ENCODE peak calls at places on chromosomes 7 and 10, in seven cellular contexts. One of them, this sample, is unnamed.

GRCh38 chr10:98301664-98302319 is 33.8 kb upstream of the LOXL4 start:
- DNase-seq in GM23248: no peak
- DNase-seq in lung: no peak
- DNase-seq in ELR: no peak
- DNase-seq in fibroblast of the conjunctiva: no peak
- DNase-seq in AML-193: no peak
- DNase-seq in GM04503: no peak
- DNase-seq in this sample: no peak

GRCh38 chr7:29684787-29685650 is 121.3 kb upstream of the WIPF3 start:
- DNase-seq in GM23248: peak
- DNase-seq in lung: peak
- DNase-seq in ELR: peak
- DNase-seq in fibroblast of the conjunctiva: peak
- DNase-seq in AML-193: no peak
- DNase-seq in GM04503: no peak
- DNase-seq in this sample: peak

GRCh38 chr7:116554436-116554835 is 29.6 kb downstream of the CAV1 start:
- DNase-seq in GM23248: no peak
- DNase-seq in lung: no peak
- DNase-seq in ELR: no peak
- DNase-seq in fibroblast of the conjunctiva: no peak
- DNase-seq in AML-193: no peak
- DNase-seq in GM04503: no peak
- DNase-seq in this sample: no peak

GRCh38 chr7:95875519-95875918 is 103.2 kb downstream of the DYNC1I1 start:
- DNase-seq in GM23248: no peak
- DNase-seq in lung: no peak
- DNase-seq in ELR: no peak
- DNase-seq in fibroblast of the conjunctiva: no peak
- DNase-seq in AML-193: no peak
- DNase-seq in GM04503: no peak
- DNase-seq in this sample: no peak

GRCh38 chr10:72173635-72174296 is 42.0 kb upstream of the ANAPC16 start:
- DNase-seq in GM23248: peak
- DNase-seq in lung: no peak
- DNase-seq in ELR: peak
- DNase-seq in fibroblast of the conjunctiva: no peak
- DNase-seq in AML-193: no peak
- DNase-seq in GM04503: peak
- DNase-seq in this sample: no peak

GRCh38 chr7:44279731-44280505 is 45.5 kb downstream of the CAMK2B start:
- DNase-seq in GM23248: no peak
- DNase-seq in lung: no peak
- DNase-seq in ELR: no peak
- DNase-seq in fibroblast of the conjunctiva: no peak
- DNase-seq in AML-193: no peak
- DNase-seq in GM04503: no peak
- DNase-seq in this sample: peak

GRCh38 chr10:121823993-121824463 is 103.8 kb downstream of the ATE1 start:
- DNase-seq in GM23248: peak
- DNase-seq in lung: no peak
- DNase-seq in ELR: peak
- DNase-seq in fibroblast of the conjunctiva: peak
- DNase-seq in AML-193: peak
- DNase-seq in GM04503: no peak
- DNase-seq in this sample: no peak

GRCh38 chr10:80896959-80897358 is 359.3 kb downstream of the SH2D4B start:
- DNase-seq in GM23248: no peak
- DNase-seq in lung: no peak
- DNase-seq in ELR: no peak
- DNase-seq in fibroblast of the conjunctiva: no peak
- DNase-seq in AML-193: no peak
- DNase-seq in GM04503: no peak
- DNase-seq in this sample: no peak

GRCh38 chr10:124612611-124613498 is 131.3 kb downstream of the FAM53B start:
- DNase-seq in GM23248: peak
- DNase-seq in lung: no peak
- DNase-seq in ELR: peak
- DNase-seq in fibroblast of the conjunctiva: peak
- DNase-seq in AML-193: no peak
- DNase-seq in GM04503: no peak
- DNase-seq in this sample: no peak

GRCh38 chr10:69703766-69704191 is 73.7 kb downstream of the FAM241B start:
- DNase-seq in GM23248: peak
- DNase-seq in lung: no peak
- DNase-seq in ELR: peak
- DNase-seq in fibroblast of the conjunctiva: peak
- DNase-seq in AML-193: peak
- DNase-seq in GM04503: peak
- DNase-seq in this sample: no peak

This sample was measured in posterior cingulate gyrus.